ENCODE peak calls at places on chromosomes 7 and 10, in seven cellular contexts. One of them, this sample, is unnamed.

GRCh38 chr7:39554583-39555140 is 11.5 kb upstream of the YAE1 start:
- DNase-seq in DMS79: no peak
- DNase-seq in aorta: no peak
- DNase-seq in epithelial cell of esophagus: no peak
- DNase-seq in neural progenitor cell: no peak
- DNase-seq in stimulated activated CD4-positive, alpha-beta T cell treated with anti-CD3 and anti-CD28 coated beads, Interleukin-15, amount 100 ng/mL, for 1 hour: no peak
- DNase-seq in small intestine: no peak
- DNase-seq in this sample: no peak

GRCh38 chr10:52563361-52563760 is 209.2 kb downstream of the MBL2 start:
- DNase-seq in small intestine: no peak
- DNase-seq in neural progenitor cell: no peak
- DNase-seq in stimulated activated CD4-positive, alpha-beta T cell treated with anti-CD3 and anti-CD28 coated beads, Interleukin-15, amount 100 ng/mL, for 1 hour: no peak
- DNase-seq in aorta: no peak
- DNase-seq in epithelial cell of esophagus: peak
- DNase-seq in DMS79: no peak
- DNase-seq in this sample: no peak

GRCh38 chr10:3869036-3869435 is 84.0 kb upstream of the KLF6 start:
- DNase-seq in aorta: no peak
- DNase-seq in small intestine: peak
- DNase-seq in neural progenitor cell: no peak
- DNase-seq in epithelial cell of esophagus: no peak
- DNase-seq in stimulated activated CD4-positive, alpha-beta T cell treated with anti-CD3 and anti-CD28 coated beads, Interleukin-15, amount 100 ng/mL, for 1 hour: no peak
- DNase-seq in DMS79: no peak
- DNase-seq in this sample: no peak

GRCh38 chr10:18404530-18404929 is 246.9 kb downstream of the NSUN6 start:
- DNase-seq in aorta: no peak
- DNase-seq in DMS79: no peak
- DNase-seq in stimulated activated CD4-positive, alpha-beta T cell treated with anti-CD3 and anti-CD28 coated beads, Interleukin-15, amount 100 ng/mL, for 1 hour: no peak
- DNase-seq in small intestine: no peak
- DNase-seq in neural progenitor cell: no peak
- DNase-seq in epithelial cell of esophagus: no peak
- DNase-seq in this sample: no peak

GRCh38 chr10:33675235-33675634 is 340.8 kb upstream of the NRP1 start:
- DNase-seq in neural progenitor cell: no peak
- DNase-seq in DMS79: no peak
- DNase-seq in aorta: no peak
- DNase-seq in epithelial cell of esophagus: peak
- DNase-seq in stimulated activated CD4-positive, alpha-beta T cell treated with anti-CD3 and anti-CD28 coated beads, Interleukin-15, amount 100 ng/mL, for 1 hour: no peak
- DNase-seq in small intestine: no peak
- DNase-seq in this sample: no peak

GRCh38 chr7:45574521-45575500 is 643 bp downstream of the ADCY1 start:
- DNase-seq in DMS79: no peak
- DNase-seq in aorta: no peak
- DNase-seq in stimulated activated CD4-positive, alpha-beta T cell treated with anti-CD3 and anti-CD28 coated beads, Interleukin-15, amount 100 ng/mL, for 1 hour: no peak
- DNase-seq in small intestine: no peak
- DNase-seq in epithelial cell of esophagus: peak
- DNase-seq in neural progenitor cell: peak
- DNase-seq in this sample: no peak

GRCh38 chr7:81244213-81244612 is 325.4 kb upstream of the SEMA3C start:
- DNase-seq in epithelial cell of esophagus: peak
- DNase-seq in neural progenitor cell: no peak
- DNase-seq in DMS79: no peak
- DNase-seq in stimulated activated CD4-positive, alpha-beta T cell treated with anti-CD3 and anti-CD28 coated beads, Interleukin-15, amount 100 ng/mL, for 1 hour: no peak
- DNase-seq in small intestine: peak
- DNase-seq in aorta: no peak
- DNase-seq in this sample: no peak

GRCh38 chr10:79473511-79474095 is 28.2 kb upstream of the ZCCHC24 start:
- DNase-seq in epithelial cell of esophagus: no peak
- DNase-seq in small intestine: no peak
- DNase-seq in DMS79: no peak
- DNase-seq in aorta: no peak
- DNase-seq in neural progenitor cell: no peak
- DNase-seq in stimulated activated CD4-positive, alpha-beta T cell treated with anti-CD3 and anti-CD28 coated beads, Interleukin-15, amount 100 ng/mL, for 1 hour: no peak
- DNase-seq in this sample: no peak

GRCh38 chr10:47013469-47014169 is 102.4 kb downstream of the PTPN20 start:
- DNase-seq in DMS79: no peak
- DNase-seq in neural progenitor cell: no peak
- DNase-seq in stimulated activated CD4-positive, alpha-beta T cell treated with anti-CD3 and anti-CD28 coated beads, Interleukin-15, amount 100 ng/mL, for 1 hour: no peak
- DNase-seq in small intestine: no peak
- DNase-seq in epithelial cell of esophagus: no peak
- DNase-seq in aorta: peak
- DNase-seq in this sample: no peak

GRCh38 chr7:78473011-78473410 is 674.4 kb downstream of the PHTF2 start:
- DNase-seq in aorta: no peak
- DNase-seq in neural progenitor cell: no peak
- DNase-seq in small intestine: no peak
- DNase-seq in DMS79: no peak
- DNase-seq in stimulated activated CD4-positive, alpha-beta T cell treated with anti-CD3 and anti-CD28 coated beads, Interleukin-15, amount 100 ng/mL, for 1 hour: no peak
- DNase-seq in epithelial cell of esophagus: no peak
- DNase-seq in this sample: no peak

GRCh38 chr7:135217645-135218509 is 6.6 kb upstream of the WDR91 start:
- DNase-seq in small intestine: peak
- DNase-seq in DMS79: no peak
- DNase-seq in epithelial cell of esophagus: no peak
- DNase-seq in stimulated activated CD4-positive, alpha-beta T cell treated with anti-CD3 and anti-CD28 coated beads, Interleukin-15, amount 100 ng/mL, for 1 hour: no peak
- DNase-seq in neural progenitor cell: no peak
- DNase-seq in aorta: no peak
- DNase-seq in this sample: no peak

GRCh38 chr7:2510909-2511768 is 8.4 kb upstream of the LFNG start:
- DNase-seq in neural progenitor cell: peak
- DNase-seq in aorta: no peak
- DNase-seq in small intestine: no peak
- DNase-seq in epithelial cell of esophagus: no peak
- DNase-seq in DMS79: no peak
- DNase-seq in stimulated activated CD4-positive, alpha-beta T cell treated with anti-CD3 and anti-CD28 coated beads, Interleukin-15, amount 100 ng/mL, for 1 hour: peak
- DNase-seq in this sample: no peak

GRCh38 chr10:11270135-11270857 is 252.6 kb downstream of the CELF2 start:
- DNase-seq in DMS79: no peak
- DNase-seq in neural progenitor cell: peak
- DNase-seq in small intestine: peak
- DNase-seq in aorta: peak
- DNase-seq in stimulated activated CD4-positive, alpha-beta T cell treated with anti-CD3 and anti-CD28 coated beads, Interleukin-15, amount 100 ng/mL, for 1 hour: peak
- DNase-seq in epithelial cell of esophagus: peak
- DNase-seq in this sample: peak

GRCh38 chr7:2754086-2754485 is 66.1 kb downstream of the AMZ1 start:
- DNase-seq in aorta: no peak
- DNase-seq in small intestine: no peak
- DNase-seq in DMS79: no peak
- DNase-seq in neural progenitor cell: no peak
- DNase-seq in epithelial cell of esophagus: no peak
- DNase-seq in stimulated activated CD4-positive, alpha-beta T cell treated with anti-CD3 and anti-CD28 coated beads, Interleukin-15, amount 100 ng/mL, for 1 hour: no peak
- DNase-seq in this sample: no peak

GRCh38 chr7:148953676-148954075 is 69.6 kb upstream of the EZH2 start:
- DNase-seq in neural progenitor cell: no peak
- DNase-seq in stimulated activated CD4-positive, alpha-beta T cell treated with anti-CD3 and anti-CD28 coated beads, Interleukin-15, amount 100 ng/mL, for 1 hour: no peak
- DNase-seq in small intestine: no peak
- DNase-seq in epithelial cell of esophagus: no peak
- DNase-seq in DMS79: no peak
- DNase-seq in aorta: no peak
- DNase-seq in this sample: no peak

GRCh38 chr10:99733366-99733765 is 1.3 kb downstream of the CUTC start:
- DNase-seq in aorta: no peak
- DNase-seq in DMS79: peak
- DNase-seq in stimulated activated CD4-positive, alpha-beta T cell treated with anti-CD3 and anti-CD28 coated beads, Interleukin-15, amount 100 ng/mL, for 1 hour: no peak
- DNase-seq in epithelial cell of esophagus: peak
- DNase-seq in small intestine: peak
- DNase-seq in neural progenitor cell: peak
- DNase-seq in this sample: no peak

This sample was measured in activated gamma-delta T cell.